ENCODE peak calls at places on chromosomes 16 and 17, in seven cellular contexts. E, P, K, Q, X, D and W are unnamed samples.
A peak's percentile ranks its signal among the peaks of the same experiment; 100 is the strongest.

GRCh38 chr16:69171325-69172095 is 15.5 kb upstream of the SNTB2 start:
- DNase-seq in P (no peak), K (no peak), X (no peak), E (no peak), Q (no peak), D (no peak), W (no peak)

GRCh38 chr17:71208111-71208704 is 912.6 kb upstream of the SOX9 start:
- DNase-seq in K (no peak), P (no peak), X (no peak), Q (no peak), E (no peak), D (no peak), W (peak; percentile 99)

GRCh38 chr17:35849469-35850348 is 19.0 kb downstream of the HEATR9 start:
- DNase-seq in P (peak; percentile 41), K (peak; percentile 77), Q (peak; percentile 33), E (peak; percentile 38), X (peak; percentile 81), D (peak; percentile 3), W (peak; percentile 77)

GRCh38 chr16:50718761-50719400 is 23.0 kb upstream of the CYLD start:
- DNase-seq in X (no peak), Q (no peak), P (no peak), E (no peak), D (no peak), K (peak; percentile 32), W (peak; percentile 84)

GRCh38 chr17:57589151-57590034 is 155.7 kb downstream of the CCDC182 start:
- DNase-seq in P (no peak), X (no peak), D (no peak), E (no peak), Q (no peak), K (no peak), W (peak; percentile 14)

GRCh38 chr17:83148317-83149044 is 69.1 kb downstream of the METRNL start:
- DNase-seq in K (no peak), P (no peak), Q (no peak), D (no peak), E (no peak), X (no peak), W (no peak)

GRCh38 chr17:6361733-6362132 is 73.2 kb downstream of the AIPL1 start:
- DNase-seq in P (no peak), X (no peak), K (no peak), D (no peak), Q (peak; percentile 24), E (no peak), W (no peak)

GRCh38 chr16:58589311-58589890 is 40.2 kb downstream of the CNOT1 start:
- DNase-seq in E (no peak), D (no peak), K (no peak), P (no peak), Q (no peak), X (no peak), W (no peak)

GRCh38 chr16:49003992-49004391 is 277.6 kb downstream of the CBLN1 start:
- DNase-seq in D (no peak), E (no peak), K (no peak), X (no peak), Q (no peak), P (no peak), W (no peak)

DNA sequence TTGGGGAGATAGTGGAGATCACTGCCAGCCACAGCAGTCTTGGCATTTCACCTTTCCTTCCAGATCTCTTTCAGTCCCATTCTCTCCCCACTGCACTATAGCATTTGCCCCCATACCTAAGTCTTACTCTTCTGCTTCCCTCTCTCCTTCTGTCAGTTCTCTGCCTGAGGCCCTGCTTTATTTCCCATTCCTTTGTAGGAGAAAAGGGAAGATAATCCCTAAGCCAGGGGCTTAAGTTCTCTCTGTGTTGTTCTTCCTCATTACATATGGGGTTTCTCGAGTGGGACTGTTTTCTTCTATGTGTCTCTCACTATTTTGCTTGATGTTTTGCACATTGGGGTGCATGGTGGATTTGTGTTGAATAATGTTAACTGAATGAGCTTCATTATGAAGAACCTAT is 6.4 kb downstream of the KDM6B start:
- DNase-seq in X (no peak), D (no peak), K (no peak), E (no peak), Q (no peak), P (peak; percentile 17), W (no peak)
- H3K4me3 ChIP-seq in X (no peak overlapping the region), D (no peak overlapping the region), K (no peak overlapping the region), E (no peak overlapping the region), Q (peak overlapping the region; percentile 94), P (no peak overlapping the region), W (no peak overlapping the region)

DNA sequence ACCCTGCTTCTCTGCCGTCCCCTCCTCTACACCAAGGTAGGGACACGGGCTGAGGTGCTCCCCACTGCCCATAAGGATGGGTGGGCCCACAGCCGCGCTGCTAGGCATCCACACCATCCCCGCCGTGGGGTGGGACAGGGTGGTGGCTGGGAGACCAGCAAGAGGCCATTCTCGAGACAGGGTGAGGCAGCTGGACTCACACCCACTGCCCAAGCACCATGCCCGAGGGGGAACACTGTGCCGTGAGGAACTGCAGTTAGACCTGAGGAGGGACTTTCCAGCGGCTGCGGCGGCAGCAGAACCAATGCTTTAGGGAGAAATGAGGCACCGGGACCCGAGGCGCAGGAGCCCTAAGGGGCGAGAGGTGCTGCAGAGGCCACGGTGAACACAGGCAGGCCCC is 13.3 kb downstream of the PKD1 start:
- DNase-seq in D (no peak), Q (no peak), X (no peak), K (no peak), E (no peak), P (no peak), W (no peak)
- H3K4me3 ChIP-seq in D (no peak overlapping the region), Q (no peak overlapping the region), X (no peak overlapping the region), K (no peak overlapping the region), E (peak overlapping the region; percentile 26), P (no peak overlapping the region), W (no peak overlapping the region)

DNA sequence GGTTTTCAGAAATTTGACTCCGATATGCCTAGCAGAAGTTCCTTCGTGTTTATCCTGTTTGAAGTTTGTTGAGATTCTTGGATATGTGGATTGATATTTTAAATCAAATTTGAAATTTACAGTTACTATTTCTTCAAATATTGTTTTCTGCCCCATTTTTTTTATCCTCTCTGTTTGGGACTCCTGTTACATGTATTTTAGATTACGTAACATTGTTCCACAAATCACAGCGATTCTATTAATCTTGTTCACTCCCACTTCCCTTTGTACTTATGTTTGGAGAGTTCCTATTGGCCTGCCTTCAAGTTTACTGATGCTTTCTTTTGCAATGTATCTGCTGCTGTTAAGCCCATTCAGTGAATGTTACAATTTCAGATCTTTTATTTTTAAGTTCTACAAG is 288.4 kb upstream of the TNRC6C start:
- DNase-seq in X (no peak), D (no peak), Q (no peak), E (no peak), P (no peak), K (no peak), W (no peak)
- H3K4me3 ChIP-seq in X (no peak overlapping the region), D (no peak overlapping the region), Q (no peak overlapping the region), E (no peak overlapping the region), P (no peak overlapping the region), K (no peak overlapping the region), W (no peak overlapping the region)

DNA sequence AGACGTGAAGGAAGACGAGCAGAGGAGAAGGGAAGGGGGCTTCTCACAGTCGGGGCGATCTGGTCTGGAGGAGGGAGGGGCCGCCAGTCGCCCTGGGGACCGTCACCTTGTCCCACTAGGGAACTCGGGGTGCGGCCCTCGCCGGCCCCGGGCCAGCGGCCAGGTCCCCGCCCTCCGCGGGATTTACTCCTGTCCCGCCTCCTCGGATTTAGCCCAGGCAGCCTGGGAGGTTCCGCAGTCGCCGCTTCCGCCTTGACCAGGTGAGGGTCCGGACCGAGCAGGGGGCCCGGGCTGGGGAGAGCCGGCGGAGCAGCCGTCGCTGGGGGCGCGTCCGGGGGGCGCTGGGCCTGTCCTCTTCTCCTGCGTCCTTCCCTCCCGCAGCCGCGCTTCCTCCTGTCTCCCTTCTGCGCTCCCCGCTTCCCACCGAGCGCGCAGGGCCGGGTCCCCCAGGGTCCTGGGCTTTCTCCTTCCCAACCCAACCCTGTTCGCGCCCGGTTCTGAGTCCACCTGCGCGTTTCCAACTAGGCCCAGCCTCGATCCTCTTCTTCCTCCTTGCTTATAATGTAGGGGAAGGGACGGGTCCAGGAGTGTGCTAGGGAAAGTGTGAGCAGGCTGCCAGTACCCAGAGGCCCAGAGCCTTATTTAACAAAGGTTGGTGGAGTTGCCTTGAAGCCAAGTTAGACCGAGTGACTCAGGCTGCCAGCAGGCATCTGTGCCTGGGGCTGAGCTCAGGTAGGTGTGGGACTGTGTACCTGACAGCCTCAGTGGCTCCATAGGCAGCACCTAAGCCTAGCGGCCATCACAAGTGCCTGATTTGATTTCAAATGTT is at the start of gene TNK1:
- DNase-seq in X (no peak), D (no peak), Q (no peak), K (peak; percentile 85), E (peak; percentile 52), P (no peak), W (peak; percentile 65)
- H3K4me3 ChIP-seq in X (peak within 1 kb of the TSS; percentile 46), D (no peak within 1 kb of the TSS), Q (peak within 1 kb of the TSS; percentile 96), K (peak within 1 kb of the TSS; percentile 83), E (peak within 1 kb of the TSS; percentile 31), P (no peak within 1 kb of the TSS), W (peak within 1 kb of the TSS; percentile 54)

DNA sequence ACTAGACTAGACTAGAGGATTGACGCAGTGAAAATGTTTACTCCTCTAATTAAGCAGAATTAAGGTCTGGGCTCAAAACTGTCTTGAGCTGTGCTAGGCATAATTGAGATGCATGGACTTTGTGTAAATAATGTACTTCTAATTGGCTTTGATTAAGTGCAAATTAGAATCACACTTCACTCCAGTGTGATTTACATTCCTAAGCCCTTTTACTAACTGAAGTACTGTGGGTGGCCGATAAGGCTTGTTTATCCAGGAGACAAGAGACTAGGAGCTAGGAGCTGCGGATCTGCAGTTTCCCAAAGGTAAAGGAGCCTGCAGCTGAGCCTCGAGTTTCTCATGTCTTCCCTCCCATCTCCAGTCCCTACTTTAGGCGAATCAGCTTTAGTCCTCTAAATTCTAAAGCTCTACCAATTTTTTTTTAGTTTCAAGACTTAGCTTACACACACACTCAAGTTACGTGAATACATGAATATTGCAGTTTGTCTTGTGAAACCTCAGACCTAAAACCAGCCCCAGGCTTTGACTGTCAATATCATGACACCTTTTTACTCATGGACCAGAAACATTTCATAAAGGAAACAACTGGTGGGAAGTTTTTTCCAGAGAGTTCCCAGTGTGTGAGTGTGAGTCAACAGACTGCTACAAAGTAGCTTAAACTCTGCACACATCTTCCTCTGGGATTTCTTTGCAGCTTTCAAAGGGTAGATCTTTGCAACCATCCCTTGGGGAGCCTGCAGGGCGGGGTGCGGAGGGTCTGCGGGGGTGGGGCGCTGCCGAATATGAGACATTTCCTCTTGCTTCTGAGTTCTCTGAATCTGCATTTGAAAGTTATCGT is 113.9 kb upstream of the TBX2 start:
- DNase-seq in E (peak; percentile 66), X (no peak), D (no peak), Q (no peak), K (no peak), P (no peak), W (peak; percentile 86)
- H3K4me3 ChIP-seq in E (no peak overlapping the region), X (no peak overlapping the region), D (no peak overlapping the region), Q (no peak overlapping the region), K (no peak overlapping the region), P (no peak overlapping the region), W (no peak overlapping the region)

GRCh38 chr17:49848739-49849138 is 870 bp upstream of the TAC4 start:
- DNase-seq in P (no peak), X (no peak), E (no peak), K (no peak), D (no peak), Q (no peak), W (no peak)
- H3K4me3 ChIP-seq in P (no peak overlapping the region), X (no peak overlapping the region), E (no peak overlapping the region), K (no peak overlapping the region), D (no peak overlapping the region), Q (no peak overlapping the region), W (no peak overlapping the region)

GRCh38 chr17:43467981-43468541 is 15.7 kb upstream of the DHX8 start:
- DNase-seq in K (no peak), Q (no peak), X (no peak), P (no peak), E (no peak), D (no peak), W (peak; percentile 75)
- H3K4me3 ChIP-seq in K (no peak overlapping the region), Q (no peak overlapping the region), X (no peak overlapping the region), P (no peak overlapping the region), E (no peak overlapping the region), D (no peak overlapping the region), W (no peak overlapping the region)

GRCh38 chr17:50563095-50563511 is 2.6 kb downstream of the CACNA1G start:
- DNase-seq in E (no peak), X (no peak), D (no peak), P (no peak), Q (no peak), K (no peak), W (no peak)
- H3K4me3 ChIP-seq in E (no peak overlapping the region), X (no peak overlapping the region), D (no peak overlapping the region), P (no peak overlapping the region), Q (no peak overlapping the region), K (no peak overlapping the region), W (no peak overlapping the region)